ENCODE peak calls at places on chromosomes 1 and 21, in four cellular contexts. S is HCT116, I is K562, T is H1. M is an unnamed sample.
A peak's percentile ranks its signal among the peaks of the same experiment; 100 is the strongest.

GRCh38 chr1:228152918-228153258 is 3.2 kb downstream of the GJC2 start:
- DNase-seq in S (no peak), T (no peak), I (no peak), M (no peak)

GRCh38 chr1:204267191-204267601 is 53.4 kb upstream of the GOLT1A start:
- DNase-seq in I (no peak), T (no peak), S (no peak), M (no peak)

GRCh38 chr1:143721024-143721373 is 250.8 kb downstream of the FAM72C start:
- DNase-seq in I (no peak), T (no peak), S (no peak), M (no peak)

GRCh38 chr21:15221799-15222386 is 157.1 kb upstream of the NRIP1 start:
- DNase-seq in T (peak; percentile 46), I (no peak), S (peak; percentile 22), M (no peak)

GRCh38 chr1:94925561-94926364 is 1.1 kb downstream of the CNN3 start:
- DNase-seq in I (no peak), S (peak; percentile 72), T (peak; percentile 86), M (peak; percentile 5)

GRCh38 chr21:27269646-27270045 is 302.8 kb upstream of the ADAMTS5 start:
- DNase-seq in I (no peak), T (no peak), S (no peak), M (no peak)

GRCh38 chr1:36884801-36885200 is 149.5 kb downstream of the GRIK3 start:
- DNase-seq in T (no peak), I (no peak), S (no peak), M (no peak)

GRCh38 chr1:103156966-103157365 is 48.6 kb upstream of the COL11A1 start:
- DNase-seq in I (no peak), T (no peak), S (no peak), M (no peak)

GRCh38 chr1:66182551-66183178 is 351.3 kb upstream of the SGIP1 start:
- DNase-seq in T (no peak), I (no peak), S (no peak), M (no peak)

GRCh38 chr1:58657082-58657481 is 42.8 kb downstream of the MYSM1 start:
- DNase-seq in T (no peak), I (no peak), S (no peak), M (no peak)

GRCh38 chr1:228900099-228900965 is 165.1 kb downstream of the RHOU start:
- DNase-seq in T (peak; percentile 47), I (no peak), S (no peak), M (no peak)

GRCh38 chr21:41164052-41164451 is 3.9 kb upstream of the BACE2 start:
- DNase-seq in S (no peak), T (no peak), I (no peak), M (no peak)

GRCh38 chr1:14020006-14020405 is 320.0 kb downstream of the PRDM2 start:
- DNase-seq in I (no peak), T (no peak), S (no peak), M (no peak)

GRCh38 chr1:100463809-100464424 is 74.0 kb upstream of the GPR88 start:
- DNase-seq in I (peak; percentile 49), T (no peak), S (peak; percentile 39), M (no peak)

GRCh38 chr21:15062566-15062965 is 2.2 kb downstream of the NRIP1 start:
- DNase-seq in S (no peak), I (no peak), T (no peak), M (no peak)

GRCh38 chr21:46006547-46007497 is 25.3 kb downstream of the COL6A1 start:
- DNase-seq in S (no peak), I (no peak), T (peak; percentile 38), M (no peak)

GRCh38 chr21:36310016-36310415 is 10.0 kb upstream of the MORC3 start:
- DNase-seq in I (no peak), S (no peak), T (no peak), M (peak; percentile 33)

GRCh38 chr1:248686815-248687214 is 15.8 kb downstream of the OR14I1 start:
- DNase-seq in S (no peak), T (no peak), I (no peak), M (peak; percentile 43)

GRCh38 chr1:234582626-234583354 is 27.2 kb downstream of the IRF2BP2 start:
- DNase-seq in T (peak; percentile 35), I (no peak), S (no peak), M (no peak)
- TF ChIP-seq CEBPB in T (no peak), I (no peak), S (no peak), M (no peak)

DNA sequence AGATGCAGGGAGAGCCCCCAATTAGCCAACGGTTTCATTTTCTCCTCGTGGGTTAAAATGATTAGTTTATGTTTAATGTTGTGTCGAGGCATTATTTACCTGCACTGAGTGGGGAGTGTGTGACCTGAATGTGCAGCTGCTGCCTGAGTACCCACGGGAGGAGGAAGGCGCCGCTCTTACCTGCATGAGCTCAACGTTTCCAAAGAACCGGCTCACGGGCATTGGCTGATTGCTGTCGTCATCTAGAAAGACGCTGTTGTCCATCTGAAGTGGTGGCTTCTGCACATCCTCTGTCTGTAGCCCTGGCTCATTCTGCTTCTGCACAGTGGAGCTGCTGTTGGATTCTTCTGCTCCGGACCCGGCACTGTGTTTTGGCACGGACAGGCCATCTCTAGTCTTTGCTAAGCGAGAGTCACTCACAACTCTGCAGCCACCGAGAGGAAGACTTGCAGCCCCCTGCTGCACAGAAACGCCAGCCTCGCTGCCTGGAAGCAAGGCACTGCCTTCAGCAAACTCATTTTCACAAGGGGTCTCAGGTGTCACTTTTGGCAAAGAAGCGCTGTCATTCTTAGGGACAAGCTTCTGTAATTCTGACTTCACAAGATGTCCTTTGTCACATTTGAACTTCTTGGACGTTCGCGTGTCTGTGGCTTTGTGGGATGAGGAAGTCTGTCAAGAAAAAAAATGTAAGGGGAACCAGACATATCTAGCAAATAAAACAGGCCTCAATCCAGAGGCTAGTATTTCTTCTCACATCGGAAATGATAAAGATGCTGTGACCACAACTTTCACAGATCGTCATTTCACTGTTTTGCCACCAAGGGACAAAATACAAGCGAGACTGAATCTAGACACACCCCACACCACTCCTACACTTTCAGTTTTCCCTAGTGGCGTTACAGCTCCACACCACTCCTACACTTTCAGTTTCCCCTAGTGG is 9.4 kb downstream of the C1orf174 start:
- DNase-seq in S (no peak), T (no peak), I (no peak), M (no peak)
- TF ChIP-seq EGR1 in S (no peak), T (no peak), I (no peak), M (no peak)

GRCh38 chr1:169741666-169742394 is 8.0 kb upstream of the SELE start:
- DNase-seq in I (no peak), S (no peak), T (no peak), M (no peak)
- TF ChIP-seq CEBPB in I (no peak), S (no peak), T (no peak), M (no peak)

GRCh38 chr1:70945676-70946075 is 101.9 kb downstream of the PTGER3 start:
- DNase-seq in S (no peak), T (no peak), I (no peak), M (no peak)
- TF ChIP-seq EGR1 in S (no peak), T (no peak), I (no peak), M (no peak)

DNA sequence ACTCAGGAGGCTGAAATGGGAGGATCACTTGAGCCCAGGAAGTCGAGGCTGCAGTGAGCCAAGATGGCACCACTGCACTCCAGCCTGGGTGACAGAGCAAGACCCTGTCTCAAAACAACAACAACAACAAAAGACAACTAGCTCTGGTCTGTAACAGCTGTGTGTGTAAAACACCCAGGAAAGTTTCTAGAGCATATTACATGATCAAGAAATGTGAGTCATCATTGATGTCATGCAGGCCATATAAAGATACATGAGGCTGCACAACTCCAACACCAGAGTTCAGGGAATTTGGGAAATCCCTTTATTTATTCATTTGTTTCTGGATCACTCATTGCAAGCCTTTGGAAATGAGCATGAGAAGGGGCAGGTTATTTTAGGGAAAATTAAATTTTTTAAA is 50.4 kb upstream of the CTPS1 start:
- DNase-seq in S (no peak), T (no peak), I (no peak), M (no peak)
- TF ChIP-seq CEBPB in S (no peak), T (no peak), I (no peak), M (no peak)

M was measured in GM12878.